ENCODE peak calls at places on chromosomes 3 and 15, in six cellular contexts. One of them, this sample, is unnamed.

GRCh38 chr3:58333206-58334012 is 717 bp downstream of the PXK start:
- DNase-seq in heart right ventricle: peak; percentile 16
- DNase-seq in AG10803: peak; percentile 23
- DNase-seq in adipocyte: peak; percentile 56
- DNase-seq in CD8-positive, alpha-beta memory T cell: peak; percentile 2
- DNase-seq in fibroblast of the aortic adventitia: peak; percentile 42
- DNase-seq in this sample: no peak

GRCh38 chr3:125386811-125387210 is 11.7 kb upstream of the ZNF148 start:
- DNase-seq in fibroblast of the aortic adventitia: peak; percentile 87
- DNase-seq in heart right ventricle: no peak
- DNase-seq in adipocyte: peak; percentile 84
- DNase-seq in CD8-positive, alpha-beta memory T cell: no peak
- DNase-seq in AG10803: peak; percentile 69
- DNase-seq in this sample: peak; percentile 83

GRCh38 chr15:88450125-88450798 is 16.9 kb downstream of the MRPL46 start:
- DNase-seq in AG10803: peak; percentile 68
- DNase-seq in adipocyte: peak; percentile 80
- DNase-seq in CD8-positive, alpha-beta memory T cell: peak; percentile 18
- DNase-seq in heart right ventricle: peak; percentile 48
- DNase-seq in fibroblast of the aortic adventitia: peak; percentile 82
- DNase-seq in this sample: peak; percentile 61

GRCh38 chr15:88740356-88740755 is 62.9 kb upstream of the ACAN start:
- DNase-seq in CD8-positive, alpha-beta memory T cell: no peak
- DNase-seq in AG10803: no peak
- DNase-seq in heart right ventricle: no peak
- DNase-seq in fibroblast of the aortic adventitia: no peak
- DNase-seq in adipocyte: no peak
- DNase-seq in this sample: no peak

GRCh38 chr3:3119393-3119851 is 7.3 kb upstream of the TRNT1 start:
- DNase-seq in heart right ventricle: no peak
- DNase-seq in CD8-positive, alpha-beta memory T cell: no peak
- DNase-seq in fibroblast of the aortic adventitia: peak; percentile 10
- DNase-seq in adipocyte: no peak
- DNase-seq in AG10803: peak; percentile 17
- DNase-seq in this sample: no peak

GRCh38 chr15:71921191-71921590 is 110.8 kb downstream of the NR2E3 start:
- DNase-seq in adipocyte: no peak
- DNase-seq in fibroblast of the aortic adventitia: no peak
- DNase-seq in CD8-positive, alpha-beta memory T cell: no peak
- DNase-seq in AG10803: no peak
- DNase-seq in heart right ventricle: no peak
- DNase-seq in this sample: no peak

GRCh38 chr3:87350367-87351199 is 74.2 kb upstream of the POU1F1 start:
- DNase-seq in AG10803: peak; percentile 45
- DNase-seq in fibroblast of the aortic adventitia: peak; percentile 71
- DNase-seq in CD8-positive, alpha-beta memory T cell: peak; percentile 2
- DNase-seq in adipocyte: peak; percentile 88
- DNase-seq in heart right ventricle: peak; percentile 6
- DNase-seq in this sample: peak; percentile 53

GRCh38 chr15:48427960-48428547 is 96.8 kb downstream of the DUT start:
- DNase-seq in heart right ventricle: no peak
- DNase-seq in CD8-positive, alpha-beta memory T cell: no peak
- DNase-seq in AG10803: peak; percentile 97
- DNase-seq in adipocyte: peak; percentile 91
- DNase-seq in fibroblast of the aortic adventitia: peak; percentile 93
- DNase-seq in this sample: no peak

GRCh38 chr3:129195731-129196256 is 12.1 kb upstream of the CNBP start:
- DNase-seq in AG10803: peak; percentile 95
- DNase-seq in fibroblast of the aortic adventitia: peak; percentile 97
- DNase-seq in adipocyte: peak; percentile 93
- DNase-seq in heart right ventricle: peak; percentile 74
- DNase-seq in CD8-positive, alpha-beta memory T cell: no peak
- DNase-seq in this sample: peak; percentile 93
- H3K4me3 ChIP-seq in AG10803: peak overlapping the region; percentile 39
- H3K4me3 ChIP-seq in fibroblast of the aortic adventitia: peak overlapping the region; percentile 54
- H3K4me3 ChIP-seq in adipocyte: peak overlapping the region; percentile 59
- H3K4me3 ChIP-seq in heart right ventricle: no peak overlapping the region
- H3K4me3 ChIP-seq in CD8-positive, alpha-beta memory T cell: no peak overlapping the region
- H3K4me3 ChIP-seq in this sample: peak overlapping the region; percentile 24

GRCh38 chr3:28242519-28242918 is 1.1 kb downstream of the CMC1 start:
- DNase-seq in AG10803: no peak
- DNase-seq in heart right ventricle: no peak
- DNase-seq in fibroblast of the aortic adventitia: no peak
- DNase-seq in CD8-positive, alpha-beta memory T cell: no peak
- DNase-seq in adipocyte: no peak
- DNase-seq in this sample: no peak
- H3K4me3 ChIP-seq in AG10803: peak overlapping the region; percentile 87
- H3K4me3 ChIP-seq in heart right ventricle: peak overlapping the region; percentile 77
- H3K4me3 ChIP-seq in fibroblast of the aortic adventitia: peak overlapping the region; percentile 96
- H3K4me3 ChIP-seq in CD8-positive, alpha-beta memory T cell: peak overlapping the region; percentile 78
- H3K4me3 ChIP-seq in adipocyte: peak overlapping the region; percentile 98
- H3K4me3 ChIP-seq in this sample: peak overlapping the region; percentile 95

GRCh38 chr3:181855825-181856224 is 144.1 kb downstream of the SOX2 start:
- DNase-seq in adipocyte: no peak
- DNase-seq in fibroblast of the aortic adventitia: no peak
- DNase-seq in CD8-positive, alpha-beta memory T cell: no peak
- DNase-seq in heart right ventricle: no peak
- DNase-seq in AG10803: no peak
- DNase-seq in this sample: no peak

GRCh38 chr3:181859518-181859917 is 147.8 kb downstream of the SOX2 start:
- DNase-seq in AG10803: no peak
- DNase-seq in CD8-positive, alpha-beta memory T cell: no peak
- DNase-seq in adipocyte: no peak
- DNase-seq in fibroblast of the aortic adventitia: no peak
- DNase-seq in heart right ventricle: no peak
- DNase-seq in this sample: no peak

GRCh38 chr3:181862502-181862901 is 150.8 kb downstream of the SOX2 start:
- DNase-seq in CD8-positive, alpha-beta memory T cell: no peak
- DNase-seq in adipocyte: no peak
- DNase-seq in heart right ventricle: no peak
- DNase-seq in fibroblast of the aortic adventitia: no peak
- DNase-seq in AG10803: no peak
- DNase-seq in this sample: no peak

GRCh38 chr3:181860243-181860642 is 148.5 kb downstream of the SOX2 start:
- DNase-seq in AG10803: no peak
- DNase-seq in heart right ventricle: no peak
- DNase-seq in fibroblast of the aortic adventitia: no peak
- DNase-seq in adipocyte: no peak
- DNase-seq in CD8-positive, alpha-beta memory T cell: no peak
- DNase-seq in this sample: no peak
- H3K4me3 ChIP-seq in AG10803: no peak overlapping the region
- H3K4me3 ChIP-seq in heart right ventricle: no peak overlapping the region
- H3K4me3 ChIP-seq in fibroblast of the aortic adventitia: no peak overlapping the region
- H3K4me3 ChIP-seq in adipocyte: no peak overlapping the region
- H3K4me3 ChIP-seq in CD8-positive, alpha-beta memory T cell: no peak overlapping the region
- H3K4me3 ChIP-seq in this sample: no peak overlapping the region

GRCh38 chr3:84959470-84960380 is 936 bp downstream of the CADM2 start:
- DNase-seq in heart right ventricle: no peak
- DNase-seq in CD8-positive, alpha-beta memory T cell: no peak
- DNase-seq in adipocyte: no peak
- DNase-seq in fibroblast of the aortic adventitia: no peak
- DNase-seq in AG10803: no peak
- DNase-seq in this sample: no peak

GRCh38 chr3:84962460-84962859 is 3.7 kb downstream of the CADM2 start:
- DNase-seq in fibroblast of the aortic adventitia: no peak
- DNase-seq in adipocyte: no peak
- DNase-seq in heart right ventricle: no peak
- DNase-seq in AG10803: no peak
- DNase-seq in CD8-positive, alpha-beta memory T cell: no peak
- DNase-seq in this sample: no peak

GRCh38 chr3:84960581-84960980 is 1.8 kb downstream of the CADM2 start:
- DNase-seq in fibroblast of the aortic adventitia: no peak
- DNase-seq in adipocyte: no peak
- DNase-seq in heart right ventricle: no peak
- DNase-seq in CD8-positive, alpha-beta memory T cell: no peak
- DNase-seq in AG10803: no peak
- DNase-seq in this sample: no peak

GRCh38 chr3:84961492-84962255 is 2.9 kb downstream of the CADM2 start:
- DNase-seq in fibroblast of the aortic adventitia: no peak
- DNase-seq in adipocyte: no peak
- DNase-seq in heart right ventricle: no peak
- DNase-seq in CD8-positive, alpha-beta memory T cell: no peak
- DNase-seq in AG10803: no peak
- DNase-seq in this sample: no peak

DNA sequence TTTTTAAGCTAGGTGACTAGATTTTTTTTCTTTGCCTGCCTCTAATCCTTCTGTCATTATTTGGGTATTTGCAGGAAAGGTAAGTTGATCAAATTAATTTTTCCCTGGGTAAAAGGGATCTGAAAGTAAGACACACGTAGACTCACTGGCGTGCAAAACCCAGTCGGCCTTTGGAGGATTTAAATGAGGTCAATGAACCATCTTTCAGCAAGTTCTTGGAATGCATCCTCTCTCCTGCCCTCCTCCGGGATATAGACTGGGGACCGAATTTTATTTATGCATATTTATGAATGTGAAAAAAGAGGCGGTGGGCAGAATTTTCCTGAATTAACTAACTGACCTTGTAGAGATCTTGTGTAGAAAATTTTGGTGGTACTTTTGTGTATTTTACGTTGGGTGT is 2.2 kb downstream of the CADM2 start:
- DNase-seq in heart right ventricle: no peak
- DNase-seq in AG10803: no peak
- DNase-seq in adipocyte: no peak
- DNase-seq in fibroblast of the aortic adventitia: no peak
- DNase-seq in CD8-positive, alpha-beta memory T cell: no peak
- DNase-seq in this sample: no peak
- H3K4me3 ChIP-seq in heart right ventricle: no peak overlapping the region
- H3K4me3 ChIP-seq in AG10803: no peak overlapping the region
- H3K4me3 ChIP-seq in adipocyte: no peak overlapping the region
- H3K4me3 ChIP-seq in fibroblast of the aortic adventitia: no peak overlapping the region
- H3K4me3 ChIP-seq in CD8-positive, alpha-beta memory T cell: no peak overlapping the region
- H3K4me3 ChIP-seq in this sample: no peak overlapping the region

GRCh38 chr15:63499611-63500010 is 4.8 kb upstream of the USP3 start:
- DNase-seq in AG10803: no peak
- DNase-seq in adipocyte: no peak
- DNase-seq in fibroblast of the aortic adventitia: no peak
- DNase-seq in heart right ventricle: no peak
- DNase-seq in CD8-positive, alpha-beta memory T cell: no peak
- DNase-seq in this sample: no peak

GRCh38 chr15:63502137-63502801 is 2.1 kb upstream of the USP3 start:
- DNase-seq in adipocyte: no peak
- DNase-seq in CD8-positive, alpha-beta memory T cell: no peak
- DNase-seq in fibroblast of the aortic adventitia: no peak
- DNase-seq in heart right ventricle: no peak
- DNase-seq in AG10803: peak; percentile 47
- DNase-seq in this sample: peak; percentile 90

GRCh38 chr15:63501256-63502089 is 2.9 kb upstream of the USP3 start:
- DNase-seq in adipocyte: peak; percentile 94
- DNase-seq in fibroblast of the aortic adventitia: peak; percentile 98
- DNase-seq in AG10803: peak; percentile 93
- DNase-seq in CD8-positive, alpha-beta memory T cell: peak; percentile 60
- DNase-seq in heart right ventricle: peak; percentile 86
- DNase-seq in this sample: peak; percentile 86

GRCh38 chr15:63498815-63499549 is 5.4 kb upstream of the USP3 start:
- DNase-seq in CD8-positive, alpha-beta memory T cell: no peak
- DNase-seq in heart right ventricle: no peak
- DNase-seq in AG10803: no peak
- DNase-seq in adipocyte: no peak
- DNase-seq in fibroblast of the aortic adventitia: no peak
- DNase-seq in this sample: no peak

DNA sequence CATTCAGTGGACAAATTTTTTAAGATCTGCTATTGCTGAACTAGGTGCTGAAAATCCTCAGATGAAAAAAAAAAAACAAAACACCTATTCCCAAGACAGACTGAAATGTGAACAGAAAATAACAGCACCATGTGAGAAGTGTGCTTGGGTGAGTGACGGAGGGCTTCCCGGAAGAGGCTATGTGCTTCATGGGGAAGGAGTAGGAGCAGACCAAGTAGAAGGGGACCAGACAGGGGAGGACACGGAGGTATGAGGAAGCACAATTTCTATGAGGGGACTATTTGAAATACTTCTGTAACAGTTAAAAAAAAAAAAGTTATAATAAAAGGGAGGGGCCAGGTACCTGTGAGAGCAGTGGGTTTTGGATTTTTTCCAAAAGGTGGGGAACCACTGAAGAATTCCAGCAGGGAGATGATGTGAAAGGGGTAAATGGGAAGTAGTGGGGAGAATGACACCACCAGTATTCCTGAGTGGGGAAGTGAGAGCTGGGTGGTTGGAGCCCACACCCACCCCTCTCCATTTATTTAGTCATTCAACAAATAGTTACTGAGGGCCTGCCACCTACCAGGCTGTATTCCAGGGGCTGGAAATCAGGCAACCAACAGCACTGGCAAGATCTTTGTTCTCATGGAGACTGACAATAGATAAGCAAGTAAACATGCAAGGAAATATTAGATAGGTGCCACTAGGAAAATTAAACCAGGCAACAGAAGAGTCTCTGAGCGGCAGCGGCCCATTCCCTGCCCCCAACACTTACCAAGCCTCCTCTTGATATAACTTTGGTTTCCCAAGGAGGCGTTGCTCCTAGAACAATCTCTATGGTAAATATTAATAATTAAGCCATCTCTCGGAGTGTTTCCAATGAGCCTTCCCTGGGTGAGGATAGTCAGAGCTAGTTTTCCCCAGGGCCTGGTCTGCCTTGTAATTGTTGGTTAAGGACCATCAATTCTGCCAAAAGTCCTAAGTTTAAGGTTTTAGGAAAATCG is 3.8 kb upstream of the USP3 start:
- DNase-seq in AG10803: no peak
- DNase-seq in CD8-positive, alpha-beta memory T cell: no peak
- DNase-seq in fibroblast of the aortic adventitia: no peak
- DNase-seq in adipocyte: no peak
- DNase-seq in heart right ventricle: no peak
- DNase-seq in this sample: no peak
- H3K4me3 ChIP-seq in AG10803: peak overlapping the region; percentile 40
- H3K4me3 ChIP-seq in CD8-positive, alpha-beta memory T cell: peak overlapping the region; percentile 26
- H3K4me3 ChIP-seq in fibroblast of the aortic adventitia: no peak overlapping the region
- H3K4me3 ChIP-seq in adipocyte: peak overlapping the region; percentile 75
- H3K4me3 ChIP-seq in heart right ventricle: peak overlapping the region; percentile 43
- H3K4me3 ChIP-seq in this sample: no peak overlapping the region

DNA sequence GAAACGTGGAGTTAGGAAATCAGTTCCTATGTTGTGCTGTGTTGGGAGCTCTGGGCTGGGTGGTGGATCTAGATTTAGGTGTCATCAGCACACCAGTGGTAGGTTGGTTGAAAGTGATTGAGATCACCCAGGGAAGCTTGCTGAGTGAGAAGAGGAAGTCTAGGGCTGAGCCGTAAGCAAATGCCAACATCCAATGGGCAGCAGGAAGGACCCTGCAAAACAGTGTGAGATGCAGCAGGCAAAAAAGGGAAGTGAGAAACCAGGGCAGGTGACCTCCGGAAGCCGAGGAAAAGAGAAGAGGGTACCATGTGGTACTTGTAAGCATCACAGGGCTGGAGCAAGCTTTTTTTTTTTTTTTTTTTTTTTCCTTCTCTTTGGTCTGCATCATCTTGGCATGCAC is 15.9 kb upstream of the COPG1 start:
- DNase-seq in AG10803: no peak
- DNase-seq in CD8-positive, alpha-beta memory T cell: no peak
- DNase-seq in adipocyte: no peak
- DNase-seq in heart right ventricle: peak; percentile 41
- DNase-seq in fibroblast of the aortic adventitia: no peak
- DNase-seq in this sample: no peak
- H3K4me3 ChIP-seq in AG10803: no peak overlapping the region
- H3K4me3 ChIP-seq in CD8-positive, alpha-beta memory T cell: no peak overlapping the region
- H3K4me3 ChIP-seq in adipocyte: no peak overlapping the region
- H3K4me3 ChIP-seq in heart right ventricle: no peak overlapping the region
- H3K4me3 ChIP-seq in fibroblast of the aortic adventitia: no peak overlapping the region
- H3K4me3 ChIP-seq in this sample: no peak overlapping the region

This sample was measured in fibroblast of villous mesenchyme.